ENCODE peak calls at places on chromosomes 4 and X, in seven cellular contexts. C is IMR-90; D is tibial nerve; N is CD4-positive, CD25-positive, alpha-beta regulatory T cell; Z is ovary; W is naive thymus-derived CD4-positive, alpha-beta T cell; L is sigmoid colon. B is an unnamed sample. For H3K36me3, the result is how much of the 10 kb centered on the place peaks cover.

GRCh38 chr4:167883271-167883670 is 209.1 kb upstream of the ANXA10 start:
- DNase-seq in C (no peak), D (no peak), N (no peak), Z (no peak), W (no peak), L (no peak), B (no peak)

GRCh38 chr4:111210576-111210975 is 587.7 kb upstream of the PITX2 start:
- DNase-seq in C (no peak), D (no peak), N (no peak), Z (no peak), W (no peak), L (no peak), B (no peak)

GRCh38 chr4:140996757-140997156 is 136.5 kb downstream of the RNF150 start:
- DNase-seq in C (peak), D (no peak), N (no peak), Z (no peak), W (no peak), L (no peak), B (peak)

GRCh38 chrX:134388161-134389109 is 71.5 kb upstream of the HPRT1 start:
- DNase-seq in C (no peak), D (no peak), N (no peak), Z (no peak), W (no peak), L (no peak), B (no peak)

GRCh38 chrX:78548012-78548411 is 111.1 kb downstream of the RTL3 start:
- DNase-seq in C (peak), D (no peak), N (no peak), Z (no peak), W (no peak), L (no peak), B (no peak)

GRCh38 chrX:151973851-151974335 is 583 bp downstream of the GABRE start:
- DNase-seq in C (no peak), D (no peak), N (no peak), Z (no peak), W (no peak), L (no peak), B (peak)

GRCh38 chrX:38225093-38225492 is 4.4 kb upstream of the SRPX start:
- DNase-seq in C (peak), D (no peak), N (no peak), Z (no peak), W (no peak), L (no peak), B (no peak)

GRCh38 chrX:105273326-105273725 is 52.8 kb upstream of the TEX13A start:
- DNase-seq in C (no peak), D (no peak), N (no peak), Z (no peak), W (no peak), L (no peak), B (no peak)

GRCh38 chrX:52867610-52868348 is at the start of gene XAGE3:
- DNase-seq in C (no peak), D (no peak), N (no peak), Z (no peak), W (no peak), L (no peak), B (no peak)

GRCh38 chrX:38804481-38805293 is 3.4 kb downstream of the MID1IP1 start:
- DNase-seq in C (no peak), D (no peak), N (no peak), Z (peak), W (peak), L (peak), B (peak)

GRCh38 chr4:129929052-129929451 is 833.1 kb downstream of the C4orf33 start:
- DNase-seq in C (no peak), D (no peak), N (no peak), Z (no peak), W (no peak), L (no peak), B (no peak)

GRCh38 chrX:121146059-121146628 is 98.7 kb downstream of the GLUD2 start:
- DNase-seq in C (no peak), D (no peak), N (no peak), Z (no peak), W (no peak), L (no peak), B (no peak)

GRCh38 chrX:103488332-103488731 is 31.0 kb downstream of the RAB40A start:
- DNase-seq in C (no peak), D (no peak), N (no peak), Z (no peak), W (no peak), L (no peak), B (peak)

GRCh38 chr4:6198768-6199343 is 1.5 kb downstream of the JAKMIP1 start:
- DNase-seq in C (no peak), D (no peak), N (no peak), Z (no peak), W (no peak), L (peak), B (peak)

GRCh38 chr4:92304636-92305035 is 870 bp downstream of the GRID2 start:
- DNase-seq in C (no peak), D (no peak), N (no peak), Z (no peak), W (no peak), L (no peak), B (peak)

GRCh38 chr4:105978684-105979296 is 83.5 kb downstream of the NPNT start:
- DNase-seq in C (no peak), D (no peak), N (no peak), Z (no peak), W (no peak), L (no peak), B (no peak)

GRCh38 chr4:85798011-85798770 is 323.2 kb downstream of the ARHGAP24 start:
- DNase-seq in C (no peak), D (no peak), N (no peak), Z (no peak), W (no peak), L (no peak), B (peak)

GRCh38 chr4:117267317-117267716 is 181.9 kb upstream of the TRAM1L1 start:
- DNase-seq in C (no peak), D (no peak), N (no peak), Z (no peak), W (no peak), L (no peak), B (no peak)

DNA sequence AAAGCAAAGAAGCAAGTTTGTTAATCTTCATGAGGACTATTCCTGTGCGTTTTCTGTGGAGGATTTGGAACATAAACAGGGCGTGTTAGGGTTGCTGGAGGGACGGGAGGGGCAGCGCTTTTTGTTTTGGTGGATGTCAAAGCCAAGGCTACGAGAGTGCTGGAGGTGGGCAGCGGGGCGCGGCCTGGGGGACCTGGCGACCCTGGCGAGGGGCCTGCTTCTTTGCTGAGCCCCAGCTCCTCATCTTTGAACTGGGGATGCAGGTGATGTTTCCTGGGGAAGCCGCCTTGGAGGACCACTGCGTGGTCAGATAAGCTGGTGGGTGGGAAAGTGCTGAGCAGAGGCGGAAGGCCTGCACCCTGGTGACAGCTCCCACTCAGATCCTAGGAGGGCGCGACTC is 55.2 kb downstream of the SORCS2 start:
- DNase-seq in C (no peak), D (no peak), N (no peak), Z (no peak), W (no peak), L (no peak), B (no peak)
- H3K36me3 ChIP-seq in C (under half), D (under half), N (under half), Z (under half), W (under half), L (under half), B (under half)

DNA sequence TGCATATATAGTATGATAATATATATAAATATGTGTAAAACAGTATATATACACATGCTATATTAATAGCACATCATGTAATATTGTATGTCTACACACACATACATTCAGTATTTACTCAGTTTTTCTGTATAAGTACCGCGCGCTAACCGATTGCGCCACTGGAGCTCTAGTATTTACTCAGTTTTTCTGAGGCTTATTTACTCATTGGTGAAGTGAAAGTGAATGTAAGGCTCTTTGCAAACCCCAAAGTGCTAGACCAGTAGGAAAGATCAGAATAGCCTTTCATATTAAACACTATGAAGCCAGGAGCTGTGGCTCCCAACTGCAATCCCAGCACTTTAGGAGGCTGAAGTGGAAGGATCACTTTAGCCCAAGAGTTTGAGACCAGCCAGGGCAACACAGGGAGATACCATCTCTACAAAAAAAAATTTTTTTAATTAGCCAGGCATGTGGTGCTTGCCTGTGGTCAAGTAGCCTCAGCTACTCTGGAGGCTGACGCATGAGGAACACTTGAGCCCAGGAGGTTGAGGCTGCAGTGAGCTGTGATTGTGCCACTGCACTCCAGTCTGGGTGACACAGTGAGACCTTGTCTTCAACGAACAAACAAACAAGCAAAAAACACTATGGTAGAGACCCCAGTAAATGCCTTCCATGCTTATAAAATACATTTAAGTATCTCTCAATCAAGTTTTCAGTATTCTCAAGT is 125.8 kb downstream of the KIT start:
- DNase-seq in C (no peak), D (no peak), N (no peak), Z (no peak), W (no peak), L (no peak), B (no peak)
- H3K27ac ChIP-seq in C (peak), D (peak), N (no peak), Z (no peak), W (no peak), L (peak), B (peak)

DNA sequence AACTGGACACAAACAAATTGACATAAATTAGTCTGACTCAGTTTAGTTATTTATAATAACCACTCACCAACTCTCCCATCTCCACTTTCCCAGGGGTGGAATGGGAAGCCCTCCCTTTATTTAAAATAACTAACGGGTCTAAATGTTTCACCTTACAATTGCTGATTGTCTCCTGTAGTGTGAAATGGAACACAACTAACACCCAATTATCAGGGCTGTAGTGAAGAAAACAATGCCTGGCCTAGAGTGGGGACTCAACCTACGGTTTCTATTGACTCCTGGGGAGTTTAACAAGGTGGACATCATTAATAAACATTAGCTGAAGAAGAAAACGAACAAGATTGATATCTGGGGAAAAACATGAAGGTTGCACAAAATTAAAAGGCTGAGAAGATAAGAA is 592.8 kb upstream of the AADAT start:
- DNase-seq in C (no peak), D (no peak), N (no peak), Z (no peak), W (no peak), L (no peak), B (no peak)
- H3K4me3 ChIP-seq in C (no peak), D (no peak), N (no peak), Z (no peak), W (no peak), L (no peak), B (no peak)

GRCh38 chr4:1983846-1984405 is 24.8 kb downstream of the NELFA start:
- DNase-seq in C (no peak), D (no peak), N (no peak), Z (no peak), W (no peak), L (no peak), B (peak)
- H3K36me3 ChIP-seq in C (half or more), D (under half), N (half or more), Z (under half), W (under half), L (half or more), B (under half)

DNA sequence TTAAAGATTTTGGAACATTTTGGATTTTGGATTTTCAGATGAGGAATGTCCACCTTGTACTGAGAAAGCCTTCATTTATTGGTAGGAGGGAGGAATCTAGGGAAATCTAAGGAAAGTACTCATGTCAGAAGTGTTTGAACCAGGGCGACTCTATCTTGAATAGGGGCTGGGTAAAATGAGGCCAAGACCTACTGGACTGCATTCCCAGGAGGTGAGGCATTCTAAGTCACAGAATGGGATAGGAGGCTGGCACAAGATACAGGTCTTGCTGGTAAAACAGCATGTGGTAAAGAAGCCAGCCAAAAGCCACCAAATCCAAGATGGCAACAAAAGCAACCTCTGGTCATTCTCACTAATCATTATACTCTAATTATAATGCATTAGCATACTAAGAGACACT is 118.9 kb downstream of the MXRA5 start:
- DNase-seq in C (no peak), D (no peak), N (no peak), Z (no peak), W (no peak), L (no peak), B (no peak)
- H3K27ac ChIP-seq in C (no peak), D (no peak), N (no peak), Z (no peak), W (no peak), L (no peak), B (no peak)